ENCODE peak calls at places on chromosomes 2 and 18, in nine cellular contexts. One of them, this sample, is unnamed.

GRCh38 chr2:61763605-61764034 is 90.2 kb downstream of the FAM161A start:
- DNase-seq in HL-60: peak; percentile 68
- DNase-seq in colonic mucosa: peak; percentile 87
- DNase-seq in upper lobe of left lung: peak; percentile 77
- DNase-seq in substantia nigra: no peak
- DNase-seq in K562: peak; percentile 54
- DNase-seq in OCI-LY7: no peak
- DNase-seq in dorsolateral prefrontal cortex: peak; percentile 83
- DNase-seq in left ventricle myocardium inferior: peak; percentile 81
- DNase-seq in this sample: no peak

GRCh38 chr18:59621027-59621426 is 76.2 kb downstream of the CCBE1 start:
- DNase-seq in HL-60: no peak
- DNase-seq in colonic mucosa: no peak
- DNase-seq in upper lobe of left lung: no peak
- DNase-seq in substantia nigra: no peak
- DNase-seq in K562: no peak
- DNase-seq in OCI-LY7: no peak
- DNase-seq in dorsolateral prefrontal cortex: no peak
- DNase-seq in left ventricle myocardium inferior: no peak
- DNase-seq in this sample: no peak

GRCh38 chr2:82779981-82780380 is 1679.1 kb downstream of the SUCLG1 start:
- DNase-seq in HL-60: no peak
- DNase-seq in colonic mucosa: no peak
- DNase-seq in upper lobe of left lung: no peak
- DNase-seq in substantia nigra: no peak
- DNase-seq in K562: no peak
- DNase-seq in OCI-LY7: no peak
- DNase-seq in dorsolateral prefrontal cortex: no peak
- DNase-seq in left ventricle myocardium inferior: no peak
- DNase-seq in this sample: no peak

GRCh38 chr2:64750817-64751285 is 97.1 kb upstream of the SERTAD2 start:
- DNase-seq in HL-60: peak; percentile 99
- DNase-seq in colonic mucosa: peak; percentile 98
- DNase-seq in upper lobe of left lung: peak; percentile 99
- DNase-seq in substantia nigra: peak; percentile 99
- DNase-seq in K562: peak; percentile 97
- DNase-seq in OCI-LY7: peak; percentile 99
- DNase-seq in dorsolateral prefrontal cortex: peak; percentile 99
- DNase-seq in left ventricle myocardium inferior: peak; percentile 100
- DNase-seq in this sample: peak; percentile 99

GRCh38 chr2:62010632-62011276 is 105.3 kb downstream of the COMMD1 start:
- DNase-seq in HL-60: peak; percentile 12
- DNase-seq in colonic mucosa: no peak
- DNase-seq in upper lobe of left lung: no peak
- DNase-seq in substantia nigra: no peak
- DNase-seq in K562: no peak
- DNase-seq in OCI-LY7: peak; percentile 35
- DNase-seq in dorsolateral prefrontal cortex: no peak
- DNase-seq in left ventricle myocardium inferior: no peak
- DNase-seq in this sample: no peak

GRCh38 chr2:15584767-15585469 is 6.8 kb upstream of the DDX1 start:
- DNase-seq in HL-60: no peak
- DNase-seq in colonic mucosa: no peak
- DNase-seq in upper lobe of left lung: no peak
- DNase-seq in substantia nigra: no peak
- DNase-seq in K562: no peak
- DNase-seq in OCI-LY7: no peak
- DNase-seq in dorsolateral prefrontal cortex: no peak
- DNase-seq in left ventricle myocardium inferior: no peak
- DNase-seq in this sample: no peak

GRCh38 chr2:64296150-64296500 is 151.9 kb upstream of the PELI1 start:
- DNase-seq in HL-60: no peak
- DNase-seq in colonic mucosa: no peak
- DNase-seq in upper lobe of left lung: no peak
- DNase-seq in substantia nigra: peak; percentile 13
- DNase-seq in K562: no peak
- DNase-seq in OCI-LY7: no peak
- DNase-seq in dorsolateral prefrontal cortex: peak; percentile 93
- DNase-seq in left ventricle myocardium inferior: no peak
- DNase-seq in this sample: peak; percentile 30

GRCh38 chr2:208466133-208466919 is 59.7 kb downstream of the PTH2R start:
- DNase-seq in HL-60: peak; percentile 52
- DNase-seq in colonic mucosa: peak; percentile 39
- DNase-seq in upper lobe of left lung: no peak
- DNase-seq in substantia nigra: no peak
- DNase-seq in K562: peak; percentile 33
- DNase-seq in OCI-LY7: peak; percentile 51
- DNase-seq in dorsolateral prefrontal cortex: no peak
- DNase-seq in left ventricle myocardium inferior: no peak
- DNase-seq in this sample: no peak

GRCh38 chr2:234453216-234453615 is 43.7 kb downstream of the ARL4C start:
- DNase-seq in HL-60: no peak
- DNase-seq in colonic mucosa: no peak
- DNase-seq in upper lobe of left lung: no peak
- DNase-seq in substantia nigra: no peak
- DNase-seq in K562: no peak
- DNase-seq in OCI-LY7: no peak
- DNase-seq in dorsolateral prefrontal cortex: no peak
- DNase-seq in left ventricle myocardium inferior: no peak
- DNase-seq in this sample: no peak

GRCh38 chr2:15038373-15039364 is 406.2 kb downstream of the LRATD1 start:
- DNase-seq in HL-60: peak; percentile 25
- DNase-seq in colonic mucosa: no peak
- DNase-seq in upper lobe of left lung: no peak
- DNase-seq in substantia nigra: no peak
- DNase-seq in K562: no peak
- DNase-seq in OCI-LY7: no peak
- DNase-seq in dorsolateral prefrontal cortex: no peak
- DNase-seq in left ventricle myocardium inferior: no peak
- DNase-seq in this sample: no peak

GRCh38 chr18:5058768-5059539 is 138.1 kb downstream of the AKAIN1 start:
- DNase-seq in HL-60: no peak
- DNase-seq in colonic mucosa: no peak
- DNase-seq in upper lobe of left lung: no peak
- DNase-seq in substantia nigra: no peak
- DNase-seq in K562: no peak
- DNase-seq in OCI-LY7: peak; percentile 44
- DNase-seq in dorsolateral prefrontal cortex: no peak
- DNase-seq in left ventricle myocardium inferior: peak; percentile 17
- DNase-seq in this sample: no peak

GRCh38 chr2:62661263-62661635 is 44.3 kb upstream of the EHBP1 start:
- DNase-seq in HL-60: no peak
- DNase-seq in colonic mucosa: no peak
- DNase-seq in upper lobe of left lung: no peak
- DNase-seq in substantia nigra: no peak
- DNase-seq in K562: no peak
- DNase-seq in OCI-LY7: no peak
- DNase-seq in dorsolateral prefrontal cortex: no peak
- DNase-seq in left ventricle myocardium inferior: no peak
- DNase-seq in this sample: no peak

GRCh38 chr2:197189770-197190434 is 120.7 kb downstream of the ANKRD44 start:
- DNase-seq in HL-60: no peak
- DNase-seq in colonic mucosa: no peak
- DNase-seq in upper lobe of left lung: no peak
- DNase-seq in substantia nigra: no peak
- DNase-seq in K562: no peak
- DNase-seq in OCI-LY7: no peak
- DNase-seq in dorsolateral prefrontal cortex: no peak
- DNase-seq in left ventricle myocardium inferior: no peak
- DNase-seq in this sample: no peak

GRCh38 chr2:129902731-129903585 is 76.5 kb upstream of the RAB6C start:
- DNase-seq in HL-60: no peak
- DNase-seq in colonic mucosa: peak; percentile 9
- DNase-seq in upper lobe of left lung: no peak
- DNase-seq in substantia nigra: no peak
- DNase-seq in K562: no peak
- DNase-seq in OCI-LY7: no peak
- DNase-seq in dorsolateral prefrontal cortex: no peak
- DNase-seq in left ventricle myocardium inferior: no peak
- DNase-seq in this sample: no peak

GRCh38 chr18:48345596-48345995 is 63.6 kb downstream of the ZBTB7C start:
- DNase-seq in HL-60: peak; percentile 32
- DNase-seq in colonic mucosa: peak; percentile 41
- DNase-seq in upper lobe of left lung: no peak
- DNase-seq in substantia nigra: no peak
- DNase-seq in K562: no peak
- DNase-seq in OCI-LY7: no peak
- DNase-seq in dorsolateral prefrontal cortex: no peak
- DNase-seq in left ventricle myocardium inferior: no peak
- DNase-seq in this sample: no peak

GRCh38 chr2:20781656-20782265 is 41.1 kb downstream of the LDAH start:
- DNase-seq in HL-60: peak; percentile 26
- DNase-seq in colonic mucosa: no peak
- DNase-seq in upper lobe of left lung: no peak
- DNase-seq in substantia nigra: no peak
- DNase-seq in K562: peak; percentile 12
- DNase-seq in OCI-LY7: peak; percentile 19
- DNase-seq in dorsolateral prefrontal cortex: no peak
- DNase-seq in left ventricle myocardium inferior: no peak
- DNase-seq in this sample: no peak

GRCh38 chr2:148020036-148020357 is 540 bp downstream of the ORC4 start:
- DNase-seq in HL-60: peak; percentile 32
- DNase-seq in colonic mucosa: no peak
- DNase-seq in upper lobe of left lung: no peak
- DNase-seq in substantia nigra: no peak
- DNase-seq in K562: peak; percentile 6
- DNase-seq in OCI-LY7: no peak
- DNase-seq in dorsolateral prefrontal cortex: no peak
- DNase-seq in left ventricle myocardium inferior: no peak
- DNase-seq in this sample: no peak

GRCh38 chr2:177165103-177165583 is 47.5 kb upstream of the HNRNPA3 start:
- DNase-seq in HL-60: peak; percentile 23
- DNase-seq in colonic mucosa: peak; percentile 59
- DNase-seq in upper lobe of left lung: no peak
- DNase-seq in substantia nigra: peak; percentile 67
- DNase-seq in K562: no peak
- DNase-seq in OCI-LY7: peak; percentile 45
- DNase-seq in dorsolateral prefrontal cortex: peak; percentile 40
- DNase-seq in left ventricle myocardium inferior: no peak
- DNase-seq in this sample: peak; percentile 26

GRCh38 chr2:55233658-55233940 is 1.1 kb downstream of the RPS27A start:
- DNase-seq in HL-60: no peak
- DNase-seq in colonic mucosa: no peak
- DNase-seq in upper lobe of left lung: no peak
- DNase-seq in substantia nigra: no peak
- DNase-seq in K562: no peak
- DNase-seq in OCI-LY7: no peak
- DNase-seq in dorsolateral prefrontal cortex: no peak
- DNase-seq in left ventricle myocardium inferior: no peak
- DNase-seq in this sample: no peak
- H3K27ac ChIP-seq in HL-60: peak overlapping the region; percentile 98
- H3K27ac ChIP-seq in colonic mucosa: peak overlapping the region; percentile 88
- H3K27ac ChIP-seq in upper lobe of left lung: peak overlapping the region; percentile 89
- H3K27ac ChIP-seq in substantia nigra: peak overlapping the region; percentile 93
- H3K27ac ChIP-seq in K562: peak overlapping the region; percentile 99
- H3K27ac ChIP-seq in OCI-LY7: peak overlapping the region; percentile 80
- H3K27ac ChIP-seq in dorsolateral prefrontal cortex: no peak overlapping the region
- H3K27ac ChIP-seq in left ventricle myocardium inferior: peak overlapping the region; percentile 97
- H3K27ac ChIP-seq in this sample: no peak overlapping the region

DNA sequence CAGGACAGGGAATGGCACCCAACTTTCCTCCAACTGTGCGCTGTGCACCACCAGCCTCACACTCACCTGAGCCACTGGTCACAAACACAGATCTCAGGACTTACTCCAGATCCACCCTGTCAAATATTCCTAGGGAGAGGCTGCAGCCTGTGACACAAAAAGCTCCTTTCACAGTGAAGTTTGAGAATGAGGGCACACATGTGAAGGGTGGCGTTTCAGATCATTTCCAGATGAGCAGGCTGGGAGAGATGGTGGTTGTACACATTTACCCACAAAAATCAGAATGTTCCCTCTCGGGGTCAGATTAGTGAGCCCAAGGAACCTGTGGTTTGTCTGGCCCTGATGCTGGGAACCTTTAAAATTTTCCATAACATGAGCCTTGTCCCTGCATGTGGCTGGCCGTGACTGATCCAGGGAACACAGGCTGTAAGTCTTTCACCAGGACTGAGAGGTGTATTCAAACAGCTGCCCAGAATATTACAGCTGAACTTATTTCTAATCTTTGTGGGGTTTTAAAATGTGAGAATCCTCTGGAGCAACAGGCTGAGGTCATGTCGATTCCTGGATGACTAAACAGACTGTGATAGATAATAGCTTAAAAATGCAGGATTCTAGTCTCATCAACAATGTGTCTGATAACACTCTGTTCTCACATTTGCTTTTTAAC is 35.4 kb downstream of the IL1R2 start:
- DNase-seq in HL-60: no peak
- DNase-seq in colonic mucosa: no peak
- DNase-seq in upper lobe of left lung: no peak
- DNase-seq in substantia nigra: no peak
- DNase-seq in K562: no peak
- DNase-seq in OCI-LY7: no peak
- DNase-seq in dorsolateral prefrontal cortex: no peak
- DNase-seq in left ventricle myocardium inferior: no peak
- DNase-seq in this sample: no peak
- H3K27ac ChIP-seq in HL-60: no peak overlapping the region
- H3K27ac ChIP-seq in colonic mucosa: peak overlapping the region; percentile 25
- H3K27ac ChIP-seq in upper lobe of left lung: peak overlapping the region; percentile 73
- H3K27ac ChIP-seq in substantia nigra: no peak overlapping the region
- H3K27ac ChIP-seq in K562: no peak overlapping the region
- H3K27ac ChIP-seq in OCI-LY7: no peak overlapping the region
- H3K27ac ChIP-seq in dorsolateral prefrontal cortex: peak overlapping the region; percentile 21
- H3K27ac ChIP-seq in left ventricle myocardium inferior: peak overlapping the region; percentile 69
- H3K27ac ChIP-seq in this sample: no peak overlapping the region

GRCh38 chr2:128197059-128197458 is 106.1 kb downstream of the UGGT1 start:
- DNase-seq in HL-60: no peak
- DNase-seq in colonic mucosa: no peak
- DNase-seq in upper lobe of left lung: no peak
- DNase-seq in substantia nigra: no peak
- DNase-seq in K562: no peak
- DNase-seq in OCI-LY7: no peak
- DNase-seq in dorsolateral prefrontal cortex: no peak
- DNase-seq in left ventricle myocardium inferior: no peak
- DNase-seq in this sample: no peak
- H3K27ac ChIP-seq in HL-60: no peak overlapping the region
- H3K27ac ChIP-seq in colonic mucosa: peak overlapping the region; percentile 81
- H3K27ac ChIP-seq in upper lobe of left lung: no peak overlapping the region
- H3K27ac ChIP-seq in substantia nigra: no peak overlapping the region
- H3K27ac ChIP-seq in K562: no peak overlapping the region
- H3K27ac ChIP-seq in OCI-LY7: no peak overlapping the region
- H3K27ac ChIP-seq in dorsolateral prefrontal cortex: no peak overlapping the region
- H3K27ac ChIP-seq in left ventricle myocardium inferior: no peak overlapping the region
- H3K27ac ChIP-seq in this sample: no peak overlapping the region

DNA sequence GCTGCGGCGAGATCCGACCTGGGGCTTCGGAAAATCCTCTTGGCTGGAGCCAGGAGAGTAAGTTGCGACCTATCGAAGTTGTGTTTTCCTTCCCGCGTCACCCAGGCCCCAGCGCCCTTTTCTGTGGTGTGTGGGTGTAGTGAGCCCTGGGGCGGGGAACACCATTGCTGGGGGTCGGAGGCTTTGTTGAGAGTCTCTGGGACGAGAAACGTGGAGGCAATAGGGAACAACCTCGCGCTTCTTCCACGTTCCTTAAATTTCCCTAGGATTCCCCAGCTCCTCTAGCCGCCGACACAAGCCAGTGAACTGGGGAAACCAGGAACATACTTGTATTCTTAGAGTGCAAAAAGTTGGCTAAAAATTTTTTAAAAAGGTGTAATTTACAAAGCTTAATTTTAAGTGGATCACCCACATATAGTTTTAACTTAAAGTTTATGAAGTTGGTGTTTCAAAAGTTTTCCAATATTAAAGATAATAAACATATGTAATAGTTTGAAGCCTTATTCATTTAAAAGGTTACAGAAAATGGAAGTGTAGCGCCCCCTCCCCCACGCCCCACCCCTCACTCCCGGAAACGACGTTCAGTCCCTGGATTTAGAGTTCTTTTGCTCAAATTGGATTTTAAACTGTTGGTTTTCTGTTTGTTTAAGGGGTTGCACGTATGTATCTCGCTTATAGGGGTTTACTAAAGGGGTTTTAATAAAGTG is 626 bp downstream of the DSG2 start:
- DNase-seq in HL-60: no peak
- DNase-seq in colonic mucosa: peak; percentile 67
- DNase-seq in upper lobe of left lung: no peak
- DNase-seq in substantia nigra: no peak
- DNase-seq in K562: no peak
- DNase-seq in OCI-LY7: no peak
- DNase-seq in dorsolateral prefrontal cortex: no peak
- DNase-seq in left ventricle myocardium inferior: no peak
- DNase-seq in this sample: no peak
- H3K27ac ChIP-seq in HL-60: no peak overlapping the region
- H3K27ac ChIP-seq in colonic mucosa: peak overlapping the region; percentile 97
- H3K27ac ChIP-seq in upper lobe of left lung: peak overlapping the region; percentile 81
- H3K27ac ChIP-seq in substantia nigra: no peak overlapping the region
- H3K27ac ChIP-seq in K562: peak overlapping the region; percentile 80
- H3K27ac ChIP-seq in OCI-LY7: no peak overlapping the region
- H3K27ac ChIP-seq in dorsolateral prefrontal cortex: no peak overlapping the region
- H3K27ac ChIP-seq in left ventricle myocardium inferior: peak overlapping the region; percentile 82
- H3K27ac ChIP-seq in this sample: no peak overlapping the region

This sample was measured in caudate nucleus.